ENCODE peak calls at places on chromosomes 5 and 9, in six cellular contexts. J is neuronal stem cell; X is naive thymus-derived CD4-positive, alpha-beta T cell; K is SJSA1; Z is A673; A is OCI-LY7. E is an unnamed sample.

GRCh38 chr9:110753734-110754231 is 85.2 kb downstream of the MUSK start:
- DNase-seq in J (no peak), X (no peak), K (no peak), Z (no peak), A (no peak), E (no peak)

GRCh38 chr5:173326501-173326960 is 1.7 kb downstream of the STC2 start:
- DNase-seq in J (no peak), X (no peak), K (peak), Z (peak), A (no peak), E (peak)

GRCh38 chr9:1046639-1047604 is 3.2 kb upstream of the DMRT2 start:
- DNase-seq in J (no peak), X (no peak), K (no peak), Z (no peak), A (no peak), E (no peak)

GRCh38 chr5:98568336-98568735 is 205.1 kb upstream of the RGMB start:
- DNase-seq in J (no peak), X (no peak), K (no peak), Z (no peak), A (no peak), E (no peak)

GRCh38 chr9:18493361-18494015 is 19.5 kb downstream of the ADAMTSL1 start:
- DNase-seq in J (no peak), X (no peak), K (no peak), Z (no peak), A (no peak), E (no peak)

GRCh38 chr5:2203774-2204173 is 321.0 kb upstream of the IRX4 start:
- DNase-seq in J (no peak), X (no peak), K (no peak), Z (no peak), A (no peak), E (no peak)

GRCh38 chr9:137878146-137878941 is 762 bp downstream of the CACNA1B start:
- DNase-seq in J (peak), X (no peak), K (no peak), Z (peak), A (no peak), E (no peak)

GRCh38 chr5:144284036-144284435 is 113.4 kb downstream of the KCTD16 start:
- DNase-seq in J (no peak), X (no peak), K (no peak), Z (no peak), A (no peak), E (no peak)

GRCh38 chr9:132243156-132244074 is 81.6 kb downstream of the NTNG2 start:
- DNase-seq in J (no peak), X (no peak), K (no peak), Z (no peak), A (peak), E (no peak)

GRCh38 chr5:179120951-179121666 is 60.9 kb downstream of the ZNF354C start:
- DNase-seq in J (no peak), X (no peak), K (peak), Z (no peak), A (no peak), E (no peak)

GRCh38 chr5:161312882-161313281 is 233.6 kb downstream of the GABRB2 start:
- DNase-seq in J (no peak), X (no peak), K (no peak), Z (no peak), A (no peak), E (no peak)

GRCh38 chr5:57082441-57083067 is 91.3 kb upstream of the GPBP1 start:
- DNase-seq in J (no peak), X (no peak), K (no peak), Z (peak), A (peak), E (no peak)

GRCh38 chr9:124007157-124007460 is 4.5 kb upstream of the LHX2 start:
- DNase-seq in J (peak), X (no peak), K (no peak), Z (no peak), A (no peak), E (no peak)

GRCh38 chr9:69546265-69546664 is 125.9 kb downstream of the APBA1 start:
- DNase-seq in J (no peak), X (no peak), K (no peak), Z (peak), A (no peak), E (peak)

GRCh38 chr5:34487202-34487879 is 168.8 kb upstream of the RAI14 start:
- DNase-seq in J (no peak), X (no peak), K (no peak), Z (no peak), A (no peak), E (no peak)

GRCh38 chr5:88667187-88668141 is 215.5 kb downstream of the MEF2C start:
- DNase-seq in J (no peak), X (no peak), K (no peak), Z (peak), A (peak), E (no peak)

GRCh38 chr5:80961376-80962281 is 1.5 kb downstream of the RASGRF2 start:
- DNase-seq in J (peak), X (peak), K (no peak), Z (peak), A (no peak), E (peak)

GRCh38 chr5:94983861-94984535 is 300.9 kb downstream of the MCTP1 start:
- DNase-seq in J (no peak), X (no peak), K (no peak), Z (peak), A (no peak), E (peak)

GRCh38 chr5:53826503-53826902 is 266.1 kb downstream of the NDUFS4 start:
- DNase-seq in J (no peak), X (no peak), K (no peak), Z (no peak), A (no peak), E (no peak)

GRCh38 chr9:126701820-126702500 is 88.2 kb downstream of the LMX1B start:
- DNase-seq in J (no peak), X (no peak), K (no peak), Z (no peak), A (no peak), E (no peak)

GRCh38 chr5:18113724-18114123 is 479.5 kb downstream of the TAF11L14 start:
- DNase-seq in J (no peak), X (no peak), K (no peak), Z (peak), A (no peak), E (peak)

GRCh38 chr5:33370135-33370472 is 70.7 kb upstream of the TARS1 start:
- DNase-seq in J (no peak), X (no peak), K (peak), Z (no peak), A (no peak), E (no peak)

GRCh38 chr5:74916831-74917710 is 50.9 kb upstream of the FAM169A start:
- DNase-seq in J (no peak), X (no peak), K (peak), Z (no peak), A (no peak), E (peak)

GRCh38 chr9:34999576-34999975 is 10.0 kb downstream of the DNAJB5 start:
- DNase-seq in J (no peak), X (no peak), K (no peak), Z (no peak), A (no peak), E (no peak)

GRCh38 chr9:98785333-98785933 is 10.9 kb downstream of the ANKS6 start:
- DNase-seq in J (no peak), X (no peak), K (no peak), Z (no peak), A (no peak), E (peak)

GRCh38 chr5:72093824-72094223 is 13.5 kb upstream of the MAP1B start:
- DNase-seq in J (no peak), X (no peak), K (no peak), Z (no peak), A (no peak), E (no peak)

GRCh38 chr9:34985311-34985899 is 4.1 kb upstream of the DNAJB5 start:
- DNase-seq in J (peak), X (peak), K (peak), Z (peak), A (peak), E (peak)

GRCh38 chr5:135441256-135441915 is 5.8 kb downstream of the DCANP1 start:
- DNase-seq in J (no peak), X (no peak), K (peak), Z (no peak), A (no peak), E (no peak)

GRCh38 chr5:163565931-163566608 is 60.7 kb downstream of the MAT2B start:
- DNase-seq in J (no peak), X (peak), K (no peak), Z (no peak), A (no peak), E (no peak)

GRCh38 chr5:93800988-93801811 is 59.8 kb upstream of the POU5F2 start:
- DNase-seq in J (peak), X (peak), K (no peak), Z (peak), A (peak), E (peak)

GRCh38 chr5:6321078-6321477 is 57.3 kb downstream of the MED10 start:
- DNase-seq in J (no peak), X (no peak), K (peak), Z (no peak), A (no peak), E (no peak)

GRCh38 chr5:38535845-38536244 is 20.6 kb downstream of the LIFR start:
- DNase-seq in J (no peak), X (no peak), K (no peak), Z (no peak), A (no peak), E (no peak)

GRCh38 chr5:50325237-50325832 is 115.8 kb downstream of the EMB start:
- DNase-seq in J (no peak), X (no peak), K (no peak), Z (peak), A (peak), E (no peak)

GRCh38 chr5:105956456-105957177 is 1714.1 kb downstream of the EFNA5 start:
- DNase-seq in J (no peak), X (no peak), K (no peak), Z (no peak), A (no peak), E (no peak)

GRCh38 chr5:45355189-45355992 is 340.8 kb downstream of the HCN1 start:
- DNase-seq in J (no peak), X (no peak), K (no peak), Z (no peak), A (no peak), E (no peak)

GRCh38 chr5:119022017-119022745 is 33.8 kb upstream of the DTWD2 start:
- DNase-seq in J (no peak), X (peak), K (peak), Z (peak), A (peak), E (peak)

GRCh38 chr9:70994582-70994981 is 126.8 kb downstream of the TRPM3 start:
- DNase-seq in J (no peak), X (no peak), K (no peak), Z (no peak), A (no peak), E (no peak)

GRCh38 chr5:90783460-90784333 is 225.1 kb downstream of the ADGRV1 start:
- DNase-seq in J (peak), X (peak), K (peak), Z (peak), A (peak), E (peak)

GRCh38 chr5:103497782-103498181 is 64.8 kb downstream of the NUDT12 start:
- DNase-seq in J (no peak), X (no peak), K (no peak), Z (no peak), A (no peak), E (no peak)

GRCh38 chr5:103502651-103503050 is 59.9 kb downstream of the NUDT12 start:
- DNase-seq in J (no peak), X (no peak), K (no peak), Z (no peak), A (no peak), E (no peak)

GRCh38 chr5:103499236-103499635 is 63.4 kb downstream of the NUDT12 start:
- DNase-seq in J (no peak), X (no peak), K (no peak), Z (no peak), A (no peak), E (no peak)

GRCh38 chr5:103498800-103499199 is 63.8 kb downstream of the NUDT12 start:
- DNase-seq in J (no peak), X (no peak), K (no peak), Z (no peak), A (no peak), E (no peak)

GRCh38 chr5:103498211-103498610 is 64.4 kb downstream of the NUDT12 start:
- DNase-seq in J (no peak), X (no peak), K (no peak), Z (no peak), A (no peak), E (no peak)
- H3K4me3 ChIP-seq in J (no peak), X (no peak), K (no peak), Z (no peak), A (no peak), E (no peak)

DNA sequence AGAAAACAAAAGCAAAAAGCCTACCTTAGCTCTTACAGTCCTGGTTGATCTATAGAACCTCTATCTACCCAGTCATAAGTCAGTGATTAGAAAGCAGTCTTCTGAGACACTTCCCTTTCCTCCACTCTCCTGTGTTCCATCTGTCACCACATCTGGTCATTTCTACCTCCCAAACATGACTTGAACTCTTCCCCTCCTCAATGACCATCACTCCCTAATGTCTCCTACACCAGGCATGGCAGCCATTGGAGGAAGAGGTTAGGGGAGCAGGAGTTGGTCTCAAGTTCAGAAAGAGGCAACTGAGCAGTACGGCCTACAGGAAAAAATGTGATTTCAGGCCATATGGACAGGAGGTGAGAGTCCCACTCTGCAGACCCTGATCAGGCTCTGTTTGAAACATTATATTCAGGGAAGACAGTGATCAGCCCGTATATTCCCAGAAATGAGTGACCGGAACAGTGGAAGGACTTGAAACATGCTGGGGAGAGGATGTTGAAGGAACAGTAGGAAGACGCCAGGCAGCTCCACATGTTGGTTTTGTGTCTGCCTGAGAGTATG is 12.0 kb downstream of the ABLIM3 start:
- DNase-seq in J (no peak), X (no peak), K (no peak), Z (no peak), A (no peak), E (no peak)
- H3K27ac ChIP-seq in J (no peak), X (no peak), K (peak), Z (no peak), A (no peak), E (no peak)

DNA sequence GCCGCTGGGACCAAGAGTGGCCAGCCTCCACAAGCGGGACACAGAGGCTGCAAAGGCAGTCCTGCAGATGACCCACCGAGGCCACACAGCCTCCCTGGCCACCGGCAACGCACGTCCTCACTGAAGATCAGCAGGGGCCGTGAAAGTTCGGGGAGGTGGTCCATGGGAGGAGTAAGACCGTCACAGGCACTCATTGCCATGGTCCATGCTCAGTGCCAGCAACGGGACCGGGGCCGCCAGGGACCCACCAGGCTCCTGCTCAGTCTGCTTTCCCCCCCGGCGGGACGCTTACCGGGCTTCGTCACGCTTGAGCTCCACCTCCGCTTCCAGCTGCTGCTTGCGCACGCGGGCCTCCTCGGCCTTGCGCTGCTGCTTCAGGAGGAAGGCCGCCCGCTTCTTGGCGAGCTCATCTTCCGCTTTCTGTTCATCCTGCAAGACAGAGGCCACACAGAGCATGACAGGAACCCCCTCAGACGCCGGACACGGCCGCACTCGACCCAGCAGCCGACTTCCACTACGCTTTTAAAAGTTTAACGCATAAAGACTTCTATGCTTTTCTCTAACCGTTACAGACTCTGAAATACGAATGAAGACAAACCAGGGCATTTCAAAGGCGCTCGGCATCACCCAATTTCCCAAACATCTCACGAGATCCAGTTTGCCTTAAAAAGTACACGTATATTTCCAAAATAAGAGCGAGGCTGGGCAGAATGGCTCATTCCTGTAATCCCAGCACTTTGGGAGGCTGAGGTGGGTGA is 88.4 kb downstream of the CAMSAP1 start:
- DNase-seq in J (no peak), X (no peak), K (no peak), Z (no peak), A (no peak), E (no peak)
- H3K4me3 ChIP-seq in J (no peak), X (no peak), K (no peak), Z (no peak), A (no peak), E (no peak)

GRCh38 chr9:121269888-121270254 is 1.9 kb downstream of the GSN start:
- DNase-seq in J (no peak), X (no peak), K (no peak), Z (no peak), A (no peak), E (no peak)
- H3K27ac ChIP-seq in J (no peak), X (no peak), K (peak), Z (no peak), A (no peak), E (no peak)